ENCODE peak calls at places on chromosomes 12 and 14, in eight cellular contexts. C, L, N, J, A, F, E and G are unnamed samples.

GRCh38 chr12:12379831-12380730 is 23.2 kb downstream of the BORCS5 start:
- DNase-seq in E (no peak), J (no peak), C (peak), A (peak), L (peak), N (no peak), F (no peak), G (no peak)

GRCh38 chr12:79098530-79098929 is 234.0 kb downstream of the SYT1 start:
- DNase-seq in J (no peak), E (no peak), L (no peak), A (no peak), F (no peak), N (no peak), C (peak), G (no peak)

GRCh38 chr12:42196728-42197603 is 41.1 kb downstream of the YAF2 start:
- DNase-seq in N (no peak), C (no peak), E (no peak), A (no peak), L (no peak), J (no peak), F (no peak), G (no peak)

GRCh38 chr14:26839481-26839880 is 241.6 kb upstream of the NOVA1 start:
- DNase-seq in N (no peak), E (no peak), A (peak), C (peak), F (no peak), J (no peak), L (no peak), G (no peak)

GRCh38 chr12:34400986-34401658 is 378.8 kb downstream of the ALG10 start:
- DNase-seq in N (no peak), F (peak), E (peak), J (no peak), A (no peak), L (no peak), C (no peak), G (peak)

GRCh38 chr12:114834621-114835020 is 150.6 kb upstream of the TBX3 start:
- DNase-seq in A (peak), N (peak), J (no peak), E (no peak), F (no peak), L (no peak), C (peak), G (no peak)

GRCh38 chr12:117038023-117038680 is 61.1 kb downstream of the TESC start:
- DNase-seq in E (no peak), J (no peak), F (no peak), A (no peak), L (no peak), C (no peak), N (no peak), G (no peak)

GRCh38 chr12:122610911-122611310 is 83.9 kb downstream of the KNTC1 start:
- DNase-seq in L (no peak), A (no peak), J (no peak), E (no peak), C (no peak), F (no peak), N (no peak), G (no peak)

GRCh38 chr14:61524211-61524806 is 171.0 kb upstream of the HIF1A start:
- DNase-seq in E (no peak), L (no peak), J (no peak), F (no peak), C (peak), N (peak), A (peak), G (no peak)

GRCh38 chr14:73753887-73754880 is 40.0 kb upstream of the PNMA1 start:
- DNase-seq in F (no peak), C (no peak), N (peak), L (peak), J (no peak), A (peak), E (peak), G (no peak)

GRCh38 chr12:40099423-40099853 is 6.4 kb downstream of the SLC2A13 start:
- DNase-seq in E (no peak), L (no peak), N (no peak), F (no peak), C (peak), J (no peak), A (peak), G (no peak)

GRCh38 chr12:19750116-19750644 is 310.9 kb downstream of the AEBP2 start:
- DNase-seq in A (peak), C (peak), L (no peak), J (no peak), F (no peak), N (no peak), E (no peak), G (no peak)

GRCh38 chr14:35766700-35767082 is 42.4 kb downstream of the RALGAPA1 start:
- DNase-seq in E (no peak), J (no peak), C (no peak), N (no peak), L (no peak), F (no peak), A (no peak), G (no peak)

GRCh38 chr14:61178226-61179060 is 102.7 kb downstream of the TMEM30B start:
- DNase-seq in C (peak), N (peak), J (peak), F (no peak), L (peak), A (peak), E (no peak), G (no peak)

GRCh38 chr14:79375336-79375735 is 836.0 kb downstream of the DIO2 start:
- DNase-seq in E (no peak), L (no peak), C (no peak), F (no peak), N (no peak), J (no peak), A (no peak), G (no peak)

GRCh38 chr12:22610148-22610547 is 14.8 kb upstream of the ETNK1 start:
- DNase-seq in J (no peak), F (no peak), L (no peak), E (no peak), C (no peak), A (no peak), N (no peak), G (no peak)

GRCh38 chr12:58369576-58369975 is 428.2 kb downstream of the ATP23 start:
- DNase-seq in J (no peak), C (no peak), E (no peak), L (no peak), F (no peak), A (no peak), N (no peak), G (no peak)

GRCh38 chr12:55742719-55743130 is at the start of gene GDF11:
- DNase-seq in N (peak), F (no peak), J (peak), E (no peak), A (peak), C (peak), L (peak), G (no peak)

GRCh38 chr14:22283000-22283399 is 306.0 kb downstream of the DAD1 start:
- DNase-seq in A (no peak), F (no peak), C (no peak), L (no peak), E (no peak), N (no peak), J (no peak), G (no peak)

GRCh38 chr14:59464651-59465569 is at the start of gene GPR135:
- DNase-seq in L (peak), N (peak), A (peak), C (peak), E (no peak), F (peak), J (peak), G (peak)

GRCh38 chr14:87615822-87616679 is 376.9 kb downstream of the GALC start:
- DNase-seq in L (peak), N (no peak), A (peak), F (no peak), C (peak), J (peak), E (no peak), G (peak)

GRCh38 chr12:50017047-50017446 is 8.2 kb downstream of the RACGAP1 start:
- DNase-seq in E (peak), J (no peak), A (peak), F (no peak), N (peak), L (no peak), C (peak), G (peak)

GRCh38 chr12:121773011-121773777 is 20.3 kb downstream of the RHOF start:
- DNase-seq in N (no peak), E (no peak), J (peak), C (peak), L (peak), A (peak), F (peak), G (peak)

GRCh38 chr14:73133795-73134194 is 2.5 kb upstream of the PSEN1 start:
- DNase-seq in C (no peak), E (no peak), J (no peak), L (no peak), A (no peak), F (no peak), N (peak), G (no peak)

GRCh38 chr14:101480747-101481530 is 80.4 kb upstream of the DIO3 start:
- DNase-seq in L (no peak), C (peak), A (peak), N (no peak), F (peak), J (peak), E (no peak), G (peak)

GRCh38 chr14:61474021-61474420 is 152.6 kb downstream of the PRKCH start:
- DNase-seq in C (no peak), E (no peak), F (no peak), J (no peak), N (no peak), L (no peak), A (no peak), G (no peak)

GRCh38 chr12:117774986-117775775 is 193.6 kb downstream of the KSR2 start:
- DNase-seq in C (no peak), A (no peak), F (no peak), N (no peak), E (no peak), L (peak), J (no peak), G (no peak)

GRCh38 chr12:86233126-86233525 is 23.1 kb downstream of the MGAT4C start:
- DNase-seq in J (no peak), N (no peak), E (no peak), C (peak), A (no peak), L (no peak), F (no peak), G (no peak)

GRCh38 chr12:92899388-92900001 is 29.6 kb downstream of the EEA1 start:
- DNase-seq in N (peak), A (peak), J (peak), F (no peak), L (no peak), C (peak), E (peak), G (no peak)

GRCh38 chr12:28550757-28551381 is 360.6 kb downstream of the CCDC91 start:
- DNase-seq in F (no peak), N (peak), C (peak), E (no peak), A (peak), J (peak), L (no peak), G (no peak)

GRCh38 chr12:111297703-111298426 is 71.0 kb downstream of the PHETA1 start:
- DNase-seq in F (no peak), E (no peak), L (no peak), C (no peak), A (no peak), N (no peak), J (no peak), G (no peak)

GRCh38 chr14:23078692-23079116 is 16.2 kb downstream of the ACIN1 start:
- DNase-seq in N (peak), E (peak), A (peak), J (peak), C (peak), L (no peak), F (no peak), G (peak)

GRCh38 chr12:113844495-113845175 is 121.5 kb downstream of the RBM19 start:
- DNase-seq in N (no peak), A (no peak), E (no peak), L (no peak), C (no peak), J (no peak), F (no peak), G (no peak)

GRCh38 chr14:89241934-89242670 is 174.9 kb downstream of the FOXN3 start:
- DNase-seq in C (no peak), E (no peak), F (no peak), L (no peak), N (no peak), J (no peak), A (no peak), G (no peak)
- TF ChIP-seq CTCF in C (no peak), E (no peak), F (no peak), L (no peak), N (no peak), J (no peak), A (no peak), G (no peak)

DNA sequence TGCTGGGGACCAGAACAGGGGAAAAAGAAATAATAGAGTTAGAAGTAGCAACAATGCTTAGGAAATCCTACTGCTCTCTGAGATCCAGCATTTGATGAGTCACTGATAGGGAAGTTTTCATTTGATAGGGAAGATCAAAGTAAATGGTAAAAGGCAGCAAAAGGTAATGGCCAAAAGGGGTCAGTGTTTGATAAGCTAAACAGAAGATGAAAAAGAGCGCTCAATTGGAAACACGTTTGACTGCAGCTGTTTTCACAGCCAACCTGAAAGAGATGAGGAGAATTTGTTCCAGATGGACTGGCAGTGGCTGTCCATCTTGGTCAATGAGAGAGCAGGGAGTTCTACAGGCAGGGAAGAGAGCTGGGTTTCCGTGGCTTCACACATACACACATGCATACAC is 264.2 kb downstream of the TMEM132C start:
- DNase-seq in A (no peak), N (no peak), C (no peak), F (no peak), J (no peak), L (peak), E (no peak), G (no peak)
- TF ChIP-seq CTCF in A (no peak), N (no peak), C (no peak), F (no peak), J (no peak), L (no peak), E (no peak), G (no peak)

GRCh38 chr12:27384261-27384590 is 51.6 kb downstream of the BMAL2 start:
- DNase-seq in J (no peak), L (no peak), E (no peak), F (no peak), A (no peak), C (no peak), N (no peak), G (no peak)
- TF ChIP-seq CTCF in J (peak), L (no peak), E (no peak), F (no peak), A (no peak), C (no peak), N (no peak), G (peak)

GRCh38 chr14:105201928-105202513 is 20.9 kb upstream of the NUDT14 start:
- DNase-seq in E (no peak), C (no peak), L (peak), N (no peak), F (no peak), J (no peak), A (no peak), G (no peak)

GRCh38 chr14:105201156-105201927 is 20.2 kb upstream of the NUDT14 start:
- DNase-seq in C (no peak), A (no peak), F (no peak), J (no peak), L (no peak), N (no peak), E (no peak), G (no peak)

GRCh38 chr14:105203701-105204100 is 22.6 kb upstream of the NUDT14 start:
- DNase-seq in F (no peak), J (no peak), E (no peak), C (no peak), L (no peak), N (no peak), A (no peak), G (no peak)

GRCh38 chr14:105204206-105204930 is 23.3 kb upstream of the NUDT14 start:
- DNase-seq in E (no peak), F (peak), J (peak), L (no peak), A (no peak), C (peak), N (no peak), G (no peak)

GRCh38 chr14:105203057-105203494 is 22.0 kb upstream of the NUDT14 start:
- DNase-seq in F (peak), A (peak), C (peak), E (peak), L (peak), J (peak), N (peak), G (no peak)
- TF ChIP-seq CTCF in F (peak), A (peak), C (peak), E (no peak), L (peak), J (peak), N (peak), G (peak)

GRCh38 chr14:75141967-75142366 is 15.1 kb upstream of the NEK9 start:
- DNase-seq in E (no peak), J (no peak), N (no peak), C (peak), L (peak), A (peak), F (no peak), G (no peak)
- TF ChIP-seq CTCF in E (no peak), J (no peak), N (peak), C (peak), L (peak), A (peak), F (peak), G (peak)

DNA sequence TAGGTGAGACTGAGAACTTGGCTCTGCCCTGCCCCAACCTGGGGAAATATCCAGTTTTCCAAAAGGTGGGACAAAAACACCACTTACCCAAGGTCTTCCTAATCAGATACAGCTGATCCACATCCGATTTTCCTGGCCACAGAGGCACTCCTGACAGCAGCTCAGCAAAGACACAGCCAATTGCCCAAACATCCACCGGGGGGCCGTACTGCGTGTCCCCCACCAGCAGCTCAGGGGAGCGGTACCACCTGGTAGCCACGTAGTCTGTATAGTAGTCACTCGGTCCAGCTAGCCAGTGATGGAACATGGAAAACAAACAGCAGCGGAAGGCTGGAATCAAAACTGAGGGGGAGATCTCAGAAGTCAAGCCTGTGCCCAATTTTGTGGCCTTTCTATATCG is 28.8 kb downstream of the DMAC2L start:
- DNase-seq in C (no peak), F (no peak), J (no peak), N (no peak), A (no peak), L (peak), E (no peak), G (no peak)
- TF ChIP-seq CTCF in C (peak), F (no peak), J (no peak), N (no peak), A (no peak), L (peak), E (no peak), G (no peak)

GRCh38 chr14:24299255-24300191 is at the start of the genes DHRS1 and NOP9:
- DNase-seq in C (peak), N (peak), J (peak), L (peak), F (peak), A (peak), E (peak), G (peak)

GRCh38 chr14:24296341-24297157 is 3.0 kb downstream of the DHRS1 start:
- DNase-seq in C (peak), J (peak), L (peak), A (peak), N (peak), E (no peak), F (no peak), G (peak)

GRCh38 chr14:24300326-24300980 is 803 bp downstream of the NOP9 start:
- DNase-seq in E (no peak), L (no peak), F (no peak), A (no peak), C (no peak), N (no peak), J (no peak), G (no peak)

GRCh38 chr14:24297190-24297964 is 2.2 kb downstream of the DHRS1 start:
- DNase-seq in C (peak), F (no peak), L (peak), J (peak), N (no peak), E (no peak), A (peak), G (no peak)

GRCh38 chr14:24298892-24299254 is 707 bp downstream of the DHRS1 start:
- DNase-seq in C (peak), A (peak), N (peak), L (no peak), F (no peak), E (no peak), J (peak), G (peak)
- TF ChIP-seq CTCF in C (no peak), A (no peak), N (no peak), L (no peak), F (no peak), E (no peak), J (no peak), G (no peak)

DNA sequence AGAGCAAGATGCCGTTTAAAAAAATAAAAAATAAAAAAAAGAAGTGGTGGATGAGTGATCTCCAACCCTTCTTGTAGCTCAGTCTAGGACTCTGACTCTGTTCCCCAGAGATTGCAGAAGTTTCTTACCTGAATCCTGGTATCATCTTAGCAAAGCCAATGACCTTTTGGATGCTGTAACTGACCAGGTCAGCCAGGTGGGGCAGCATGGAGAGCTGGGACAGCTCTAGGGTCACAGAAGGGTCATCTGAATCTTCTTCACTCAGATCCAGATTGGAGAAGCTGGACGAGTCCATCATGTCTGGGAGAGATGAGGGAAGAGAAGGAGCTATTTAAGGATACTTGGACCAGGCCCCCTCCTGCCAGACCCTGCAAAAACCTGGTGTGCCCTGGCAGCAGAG is 35.8 kb upstream of the HDAC7 start:
- DNase-seq in A (no peak), L (no peak), C (no peak), E (no peak), J (no peak), N (no peak), F (no peak), G (no peak)
- TF ChIP-seq CTCF in A (no peak), L (no peak), C (no peak), E (no peak), J (no peak), N (no peak), F (no peak), G (no peak)